ENCODE peak calls at places on chromosomes 5 and 9, in four cellular contexts. J is NB4; T is hypothalamus; A is effector CD4-positive, alpha-beta T cell. P is an unnamed sample.

GRCh38 chr9:69672828-69673640 is 863 bp upstream of the APBA1 start:
- DNase-seq in J (peak; percentile 61), T (peak; percentile 61), A (peak; percentile 42), P (peak; percentile 80)

GRCh38 chr5:143314664-143315063 is 88.8 kb downstream of the NR3C1 start:
- DNase-seq in J (peak; percentile 26), T (no peak), A (no peak), P (no peak)

GRCh38 chr5:126681970-126682369 is 81.2 kb downstream of the PHAX start:
- DNase-seq in J (no peak), T (no peak), A (no peak), P (no peak)

GRCh38 chr5:137462816-137463520 is 36.2 kb downstream of the SPOCK1 start:
- DNase-seq in J (no peak), T (no peak), A (no peak), P (no peak)

GRCh38 chr9:86614871-86615849 is 260.9 kb upstream of the TUT7 start:
- DNase-seq in J (peak; percentile 17), T (no peak), A (no peak), P (no peak)

GRCh38 chr9:95505676-95506437 is 10.9 kb downstream of the PTCH1 start:
- DNase-seq in J (peak; percentile 75), T (peak; percentile 26), A (no peak), P (no peak)

GRCh38 chr9:20054734-20055133 is 265.9 kb upstream of the SLC24A2 start:
- DNase-seq in J (no peak), T (no peak), A (no peak), P (no peak)

GRCh38 chr9:98989036-98990000 is 45.6 kb downstream of the COL15A1 start:
- DNase-seq in J (peak; percentile 73), T (no peak), A (no peak), P (no peak)

P was measured in T-helper 2 cell.